ENCODE peak calls at places on chromosomes 12 and 14, in seven cellular contexts. F, W, Y, N, A, P and O are unnamed samples.

GRCh38 chr12:10190558-10191388 is 11.9 kb downstream of the TMEM52B start:
- DNase-seq in N (peak), F (peak), Y (peak), W (peak), A (peak), P (peak), O (peak)

GRCh38 chr12:91533366-91533765 is 350.7 kb upstream of the DCN start:
- DNase-seq in A (no peak), N (no peak), W (no peak), F (no peak), P (no peak), Y (no peak), O (no peak)

GRCh38 chr14:25841226-25841625 is 756.6 kb downstream of the NOVA1 start:
- DNase-seq in Y (no peak), F (no peak), N (no peak), W (no peak), A (no peak), P (no peak), O (no peak)

GRCh38 chr12:11714626-11715025 is 65.2 kb downstream of the ETV6 start:
- DNase-seq in A (no peak), F (no peak), Y (no peak), P (peak), W (no peak), N (no peak), O (no peak)

GRCh38 chr14:37903561-37904191 is 304.0 kb upstream of the SSTR1 start:
- DNase-seq in Y (peak), A (peak), W (no peak), F (peak), N (peak), P (no peak), O (no peak)

GRCh38 chr14:92513204-92513965 is at the start of gene RIN3:
- DNase-seq in P (peak), W (no peak), F (no peak), A (peak), N (peak), Y (peak), O (peak)

GRCh38 chr12:67391034-67391433 is 121.9 kb downstream of the CAND1 start:
- DNase-seq in F (no peak), Y (no peak), P (no peak), W (no peak), A (no peak), N (no peak), O (no peak)

GRCh38 chr14:105528197-105528858 is 1.9 kb downstream of the TMEM121 start:
- DNase-seq in N (peak), Y (peak), A (peak), P (peak), F (no peak), W (peak), O (peak)

GRCh38 chr12:39606712-39607423 is 12.7 kb downstream of the ABCD2 start:
- DNase-seq in W (no peak), Y (no peak), A (no peak), N (no peak), P (no peak), F (no peak), O (no peak)

GRCh38 chr12:124543052-124543590 is 24.3 kb downstream of the NCOR2 start:
- DNase-seq in A (peak), W (no peak), F (no peak), N (no peak), P (peak), Y (peak), O (no peak)

DNA sequence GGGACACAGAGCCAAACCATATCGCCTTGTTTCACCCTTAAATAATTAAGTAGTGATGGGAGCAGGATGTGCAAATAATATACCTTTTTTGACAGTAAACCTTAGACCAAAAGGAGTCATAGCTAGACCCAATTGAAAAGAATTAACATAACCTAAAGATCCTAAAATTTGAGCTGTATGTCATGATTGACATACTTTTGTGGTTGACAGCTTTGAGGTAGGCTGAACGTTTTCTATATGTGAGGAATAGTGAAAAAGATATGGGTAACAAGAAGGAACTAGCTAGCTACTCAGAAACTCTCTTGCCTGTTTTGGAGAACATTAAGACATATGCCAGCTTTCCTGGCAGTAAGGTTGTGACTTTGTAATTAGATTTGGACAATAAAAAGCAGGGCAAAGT is 320.6 kb downstream of the KCNC2 start:
- DNase-seq in Y (no peak), A (no peak), W (no peak), N (no peak), F (no peak), P (no peak), O (no peak)
- H3K27ac ChIP-seq in Y (no peak), A (peak), W (no peak), N (no peak), F (peak), P (no peak), O (no peak)

GRCh38 chr14:82861321-82861720 is 1327.7 kb upstream of the SEL1L start:
- DNase-seq in N (no peak), P (no peak), Y (no peak), A (no peak), W (no peak), F (no peak), O (no peak)
- H3K27ac ChIP-seq in N (no peak), P (no peak), Y (no peak), A (no peak), W (no peak), F (no peak), O (no peak)

GRCh38 chr14:102370305-102370809 is 7.6 kb downstream of the TECPR2 start:
- DNase-seq in Y (no peak), F (no peak), P (peak), A (peak), N (peak), W (no peak), O (peak)
- H3K27ac ChIP-seq in Y (no peak), F (no peak), P (peak), A (no peak), N (no peak), W (peak), O (no peak)

DNA sequence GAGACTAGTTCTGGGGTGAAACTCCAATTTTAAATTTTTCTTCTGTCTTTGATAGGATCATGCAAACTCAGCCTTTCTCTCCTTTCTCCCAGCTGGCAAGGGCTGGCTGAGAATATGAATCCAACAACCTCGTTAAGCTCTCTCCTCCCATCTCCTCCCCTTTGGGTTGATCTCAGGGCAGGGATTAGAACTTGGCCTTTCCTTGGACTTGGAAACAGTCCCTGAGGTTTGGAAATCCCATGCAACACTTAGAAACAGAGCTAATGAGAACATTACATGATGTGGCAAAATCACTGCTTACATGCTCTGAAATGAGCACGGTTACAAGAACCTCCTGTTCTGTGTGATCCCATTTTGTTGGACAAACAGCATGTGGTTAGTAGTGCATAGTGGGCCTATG is 31.6 kb downstream of the ACACB start:
- DNase-seq in P (no peak), W (no peak), F (no peak), Y (no peak), A (no peak), N (no peak), O (peak)
- H3K27ac ChIP-seq in P (no peak), W (peak), F (no peak), Y (no peak), A (no peak), N (no peak), O (peak)

GRCh38 chr12:49491823-49492222 is 47.0 kb upstream of the KCNH3 start:
- DNase-seq in A (peak), N (no peak), F (no peak), W (no peak), Y (no peak), P (no peak), O (no peak)
- H3K27ac ChIP-seq in A (no peak), N (no peak), F (peak), W (no peak), Y (no peak), P (no peak), O (no peak)

GRCh38 chr12:127191124-127191523 is 1075.8 kb upstream of the TMEM132C start:
- DNase-seq in Y (no peak), N (peak), W (no peak), P (no peak), A (no peak), F (no peak), O (no peak)
- H3K27ac ChIP-seq in Y (no peak), N (no peak), W (no peak), P (no peak), A (no peak), F (no peak), O (no peak)

GRCh38 chr12:1947081-1947480 is 28.6 kb upstream of the CACNA2D4 start:
- DNase-seq in W (no peak), F (no peak), Y (no peak), A (no peak), N (peak), P (no peak), O (no peak)

GRCh38 chr12:1949771-1950470 is 31.5 kb upstream of the CACNA2D4 start:
- DNase-seq in F (no peak), N (no peak), W (no peak), Y (no peak), P (no peak), A (no peak), O (no peak)

GRCh38 chr12:1946311-1946710 is 27.9 kb upstream of the CACNA2D4 start:
- DNase-seq in A (no peak), W (no peak), F (no peak), Y (no peak), P (no peak), N (no peak), O (no peak)

GRCh38 chr12:1948883-1949282 is 30.4 kb upstream of the CACNA2D4 start:
- DNase-seq in W (peak), P (no peak), F (no peak), N (no peak), Y (no peak), A (no peak), O (no peak)
- H3K27ac ChIP-seq in W (no peak), P (no peak), F (no peak), N (no peak), Y (no peak), A (no peak), O (no peak)

GRCh38 chr12:42910656-42911055 is 321.1 kb upstream of the PRICKLE1 start:
- DNase-seq in F (no peak), W (no peak), P (no peak), N (no peak), Y (no peak), A (no peak), O (no peak)
- H3K27ac ChIP-seq in F (no peak), W (no peak), P (no peak), N (no peak), Y (no peak), A (no peak), O (no peak)

DNA sequence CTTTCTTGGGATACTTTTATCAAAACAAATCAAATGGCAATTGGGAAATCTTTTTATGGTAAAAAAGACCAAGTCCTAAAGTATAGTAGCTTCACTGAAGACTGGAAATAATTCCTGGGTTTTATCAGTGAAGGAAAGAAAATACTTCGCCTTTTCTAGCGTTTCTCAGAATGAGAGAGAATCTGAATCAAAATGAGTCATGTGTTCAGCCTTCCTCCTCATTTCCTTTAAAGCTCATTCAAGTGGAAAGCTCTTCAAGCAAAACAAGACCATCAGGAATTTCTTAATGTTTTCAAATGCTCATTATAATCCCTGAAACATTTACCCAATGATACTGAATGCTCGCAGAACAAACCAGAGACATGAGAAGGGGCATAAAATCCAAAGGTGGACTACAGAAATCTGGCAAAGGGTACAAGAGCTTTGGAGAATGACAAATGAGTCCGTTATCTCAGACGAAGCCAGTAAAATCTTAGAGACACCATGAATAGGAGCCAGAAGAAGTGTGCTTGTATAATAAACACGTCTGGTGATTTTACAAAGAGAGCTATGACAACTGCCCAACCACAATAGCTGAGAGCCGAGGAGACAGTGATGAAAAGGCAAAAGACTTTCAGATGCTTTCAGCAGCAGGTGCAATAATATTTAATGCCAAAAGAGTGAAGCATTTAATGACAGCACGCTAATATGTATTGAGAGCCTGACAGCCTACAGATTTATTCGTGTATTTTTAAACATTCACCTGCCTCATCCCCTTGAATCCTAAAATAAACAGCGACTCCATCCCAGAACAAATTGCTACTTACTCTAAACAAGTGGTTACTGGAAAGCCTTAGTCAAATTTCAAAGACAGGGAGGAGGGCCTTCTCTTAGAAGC is 19.1 kb downstream of the SPRING1 start:
- DNase-seq in W (no peak), F (no peak), N (peak), P (no peak), A (no peak), Y (no peak), O (no peak)
- H3K27ac ChIP-seq in W (no peak), F (no peak), N (no peak), P (no peak), A (peak), Y (no peak), O (no peak)